ENCODE peak calls at places on chromosome 3, in eight cellular contexts. L, W, H, Z, N, T, J and I are unnamed samples.
A peak's percentile ranks its signal among the peaks of the same experiment; 100 is the strongest.

GRCh38 chr3:16474920-16475319 is 38.6 kb downstream of the RFTN1 start:
- DNase-seq in L (no peak), W (no peak), H (no peak), Z (no peak), N (no peak), T (peak; percentile 26), J (no peak), I (no peak)

GRCh38 chr3:49707113-49707480 is 12.4 kb downstream of the AMIGO3 start:
- DNase-seq in L (no peak), W (no peak), H (peak; percentile 11), Z (peak; percentile 69), N (no peak), T (peak; percentile 39), J (no peak), I (no peak)

GRCh38 chr3:190323241-190323617 is 983 bp upstream of the CLDN1 start:
- DNase-seq in L (no peak), W (no peak), H (no peak), Z (no peak), N (no peak), T (no peak), J (no peak), I (no peak)

GRCh38 chr3:18716821-18717220 is 291.7 kb upstream of the SATB1 start:
- DNase-seq in L (no peak), W (no peak), H (no peak), Z (no peak), N (no peak), T (no peak), J (no peak), I (no peak)

GRCh38 chr3:19931180-19931692 is 2.8 kb downstream of the EFHB start:
- DNase-seq in L (no peak), W (no peak), H (no peak), Z (no peak), N (no peak), T (no peak), J (no peak), I (no peak)

GRCh38 chr3:9947025-9947995 is 4.9 kb downstream of the PRRT3 start:
- DNase-seq in L (no peak), W (no peak), H (peak; percentile 86), Z (peak; percentile 81), N (peak; percentile 82), T (peak; percentile 80), J (peak; percentile 26), I (no peak)

GRCh38 chr3:131535596-131535995 is 32.8 kb upstream of the MRPL3 start:
- DNase-seq in L (no peak), W (no peak), H (no peak), Z (peak; percentile 74), N (no peak), T (peak; percentile 75), J (no peak), I (peak; percentile 17)

GRCh38 chr3:105513042-105513441 is 146.3 kb downstream of the ALCAM start:
- DNase-seq in L (no peak), W (peak; percentile 16), H (no peak), Z (peak; percentile 88), N (no peak), T (peak; percentile 93), J (no peak), I (peak; percentile 75)

GRCh38 chr3:157837341-157837740 is 268.9 kb downstream of the SHOX2 start:
- DNase-seq in L (no peak), W (no peak), H (no peak), Z (no peak), N (no peak), T (peak; percentile 54), J (no peak), I (no peak)

GRCh38 chr3:157089455-157090221 is 70.3 kb downstream of the CCNL1 start:
- DNase-seq in L (no peak), W (no peak), H (peak; percentile 70), Z (peak; percentile 64), N (no peak), T (peak; percentile 46), J (no peak), I (no peak)

GRCh38 chr3:9678493-9678892 is 25.1 kb upstream of the CPNE9 start:
- DNase-seq in L (no peak), W (no peak), H (no peak), Z (no peak), N (no peak), T (no peak), J (no peak), I (no peak)

GRCh38 chr3:69665026-69665739 is 74.1 kb upstream of the MITF start:
- DNase-seq in L (no peak), W (no peak), H (no peak), Z (no peak), N (no peak), T (peak; percentile 44), J (peak; percentile 55), I (no peak)

GRCh38 chr3:14803101-14803980 is 15.4 kb upstream of the FGD5 start:
- DNase-seq in L (no peak), W (no peak), H (no peak), Z (peak; percentile 31), N (no peak), T (peak; percentile 40), J (no peak), I (no peak)